ENCODE peak calls at places on chromosomes 2 and 18, in six cellular contexts. One of them, this sample, is unnamed.

GRCh38 chr2:16774091-16774490 is 108.5 kb upstream of the CYRIA start:
- DNase-seq in coronary artery: no peak
- DNase-seq in A549: no peak
- DNase-seq in fibroblast of pulmonary artery: peak
- DNase-seq in AG09309: no peak
- DNase-seq in kidney epithelial cell: no peak
- DNase-seq in this sample: peak

GRCh38 chr2:15869396-15869795 is 71.0 kb upstream of the MYCN start:
- DNase-seq in kidney epithelial cell: no peak
- DNase-seq in coronary artery: no peak
- DNase-seq in AG09309: no peak
- DNase-seq in fibroblast of pulmonary artery: no peak
- DNase-seq in A549: no peak
- DNase-seq in this sample: no peak

GRCh38 chr2:207408086-207408794 is 121.5 kb upstream of the CREB1 start:
- DNase-seq in kidney epithelial cell: no peak
- DNase-seq in fibroblast of pulmonary artery: peak
- DNase-seq in coronary artery: no peak
- DNase-seq in AG09309: no peak
- DNase-seq in A549: peak
- DNase-seq in this sample: no peak

GRCh38 chr2:2765839-2766495 is 434.9 kb upstream of the MYT1L start:
- DNase-seq in AG09309: no peak
- DNase-seq in fibroblast of pulmonary artery: no peak
- DNase-seq in A549: no peak
- DNase-seq in kidney epithelial cell: no peak
- DNase-seq in coronary artery: no peak
- DNase-seq in this sample: no peak

GRCh38 chr2:201126308-201127127 is 10.6 kb downstream of the CFLAR start:
- DNase-seq in A549: no peak
- DNase-seq in AG09309: no peak
- DNase-seq in kidney epithelial cell: no peak
- DNase-seq in coronary artery: no peak
- DNase-seq in fibroblast of pulmonary artery: peak
- DNase-seq in this sample: no peak

GRCh38 chr2:11133936-11134320 is 21.3 kb upstream of the SLC66A3 start:
- DNase-seq in kidney epithelial cell: no peak
- DNase-seq in A549: no peak
- DNase-seq in AG09309: no peak
- DNase-seq in coronary artery: no peak
- DNase-seq in fibroblast of pulmonary artery: no peak
- DNase-seq in this sample: no peak

GRCh38 chr18:55323051-55323994 is 264.7 kb downstream of the TCF4 start:
- DNase-seq in A549: no peak
- DNase-seq in kidney epithelial cell: no peak
- DNase-seq in fibroblast of pulmonary artery: peak
- DNase-seq in coronary artery: no peak
- DNase-seq in AG09309: no peak
- DNase-seq in this sample: no peak

GRCh38 chr2:178404380-178404767 is 46.6 kb downstream of the PRKRA start:
- DNase-seq in AG09309: peak
- DNase-seq in fibroblast of pulmonary artery: peak
- DNase-seq in kidney epithelial cell: peak
- DNase-seq in coronary artery: no peak
- DNase-seq in A549: no peak
- DNase-seq in this sample: no peak

GRCh38 chr2:32735370-32735769 is 107.5 kb downstream of the TTC27 start:
- DNase-seq in A549: no peak
- DNase-seq in fibroblast of pulmonary artery: no peak
- DNase-seq in kidney epithelial cell: no peak
- DNase-seq in AG09309: no peak
- DNase-seq in coronary artery: no peak
- DNase-seq in this sample: no peak

GRCh38 chr2:144703852-144704324 is 184.0 kb upstream of the ZEB2 start:
- DNase-seq in A549: peak
- DNase-seq in kidney epithelial cell: peak
- DNase-seq in AG09309: peak
- DNase-seq in fibroblast of pulmonary artery: peak
- DNase-seq in coronary artery: no peak
- DNase-seq in this sample: peak

GRCh38 chr2:76640905-76641304 is 881.3 kb downstream of the LRRTM4 start:
- DNase-seq in fibroblast of pulmonary artery: no peak
- DNase-seq in AG09309: no peak
- DNase-seq in kidney epithelial cell: no peak
- DNase-seq in A549: no peak
- DNase-seq in coronary artery: no peak
- DNase-seq in this sample: no peak

GRCh38 chr2:29749041-29749440 is 172.3 kb downstream of the ALK start:
- DNase-seq in kidney epithelial cell: peak
- DNase-seq in coronary artery: no peak
- DNase-seq in A549: no peak
- DNase-seq in AG09309: no peak
- DNase-seq in fibroblast of pulmonary artery: no peak
- DNase-seq in this sample: no peak

GRCh38 chr2:24970483-24971299 is 1.1 kb downstream of the DNAJC27 start:
- DNase-seq in fibroblast of pulmonary artery: peak
- DNase-seq in AG09309: no peak
- DNase-seq in kidney epithelial cell: no peak
- DNase-seq in A549: no peak
- DNase-seq in coronary artery: no peak
- DNase-seq in this sample: no peak

GRCh38 chr2:96552284-96553175 is 16.0 kb downstream of the ARID5A start:
- DNase-seq in fibroblast of pulmonary artery: no peak
- DNase-seq in coronary artery: peak
- DNase-seq in AG09309: no peak
- DNase-seq in kidney epithelial cell: no peak
- DNase-seq in A549: no peak
- DNase-seq in this sample: no peak

GRCh38 chr2:98757904-98758421 is 27.0 kb upstream of the MGAT4A start:
- DNase-seq in coronary artery: no peak
- DNase-seq in fibroblast of pulmonary artery: peak
- DNase-seq in A549: peak
- DNase-seq in AG09309: peak
- DNase-seq in kidney epithelial cell: peak
- DNase-seq in this sample: peak

GRCh38 chr18:79898952-79899608 is 52.4 kb downstream of the SLC66A2 start:
- DNase-seq in fibroblast of pulmonary artery: no peak
- DNase-seq in AG09309: no peak
- DNase-seq in A549: no peak
- DNase-seq in coronary artery: no peak
- DNase-seq in kidney epithelial cell: no peak
- DNase-seq in this sample: no peak

GRCh38 chr18:77130229-77131099 is 2.1 kb downstream of the MBP start:
- DNase-seq in fibroblast of pulmonary artery: no peak
- DNase-seq in AG09309: no peak
- DNase-seq in kidney epithelial cell: no peak
- DNase-seq in coronary artery: no peak
- DNase-seq in A549: no peak
- DNase-seq in this sample: no peak

GRCh38 chr2:160180172-160180571 is 19.9 kb downstream of the ITGB6 start:
- DNase-seq in fibroblast of pulmonary artery: no peak
- DNase-seq in kidney epithelial cell: no peak
- DNase-seq in A549: no peak
- DNase-seq in coronary artery: no peak
- DNase-seq in AG09309: no peak
- DNase-seq in this sample: no peak

GRCh38 chr2:49102146-49102545 is 52.2 kb downstream of the FSHR start:
- DNase-seq in A549: no peak
- DNase-seq in kidney epithelial cell: no peak
- DNase-seq in AG09309: no peak
- DNase-seq in coronary artery: no peak
- DNase-seq in fibroblast of pulmonary artery: no peak
- DNase-seq in this sample: no peak

GRCh38 chr18:11993264-11993916 is 12.1 kb downstream of the IMPA2 start:
- DNase-seq in kidney epithelial cell: no peak
- DNase-seq in AG09309: no peak
- DNase-seq in coronary artery: no peak
- DNase-seq in A549: no peak
- DNase-seq in fibroblast of pulmonary artery: no peak
- DNase-seq in this sample: no peak

GRCh38 chr2:119028327-119029174 is 86.6 kb downstream of the MARCO start:
- DNase-seq in coronary artery: no peak
- DNase-seq in AG09309: peak
- DNase-seq in kidney epithelial cell: no peak
- DNase-seq in fibroblast of pulmonary artery: peak
- DNase-seq in A549: peak
- DNase-seq in this sample: no peak

GRCh38 chr2:98118161-98118560 is 31.2 kb downstream of the VWA3B start:
- DNase-seq in AG09309: no peak
- DNase-seq in kidney epithelial cell: peak
- DNase-seq in fibroblast of pulmonary artery: peak
- DNase-seq in A549: no peak
- DNase-seq in coronary artery: no peak
- DNase-seq in this sample: peak

GRCh38 chr2:11427224-11427623 is 38.7 kb downstream of the E2F6 start:
- DNase-seq in fibroblast of pulmonary artery: no peak
- DNase-seq in coronary artery: no peak
- DNase-seq in A549: no peak
- DNase-seq in kidney epithelial cell: no peak
- DNase-seq in AG09309: no peak
- DNase-seq in this sample: no peak

GRCh38 chr2:26541401-26542193 is 63.7 kb upstream of the OTOF start:
- DNase-seq in AG09309: no peak
- DNase-seq in A549: no peak
- DNase-seq in coronary artery: no peak
- DNase-seq in kidney epithelial cell: no peak
- DNase-seq in fibroblast of pulmonary artery: no peak
- DNase-seq in this sample: no peak

GRCh38 chr2:123061534-123061933 is 963.6 kb upstream of the CNTNAP5 start:
- DNase-seq in fibroblast of pulmonary artery: no peak
- DNase-seq in A549: no peak
- DNase-seq in kidney epithelial cell: no peak
- DNase-seq in coronary artery: no peak
- DNase-seq in AG09309: no peak
- DNase-seq in this sample: no peak

GRCh38 chr2:36423619-36424120 is 68.1 kb downstream of the CRIM1 start:
- DNase-seq in A549: no peak
- DNase-seq in AG09309: no peak
- DNase-seq in kidney epithelial cell: no peak
- DNase-seq in fibroblast of pulmonary artery: no peak
- DNase-seq in coronary artery: no peak
- DNase-seq in this sample: no peak

DNA sequence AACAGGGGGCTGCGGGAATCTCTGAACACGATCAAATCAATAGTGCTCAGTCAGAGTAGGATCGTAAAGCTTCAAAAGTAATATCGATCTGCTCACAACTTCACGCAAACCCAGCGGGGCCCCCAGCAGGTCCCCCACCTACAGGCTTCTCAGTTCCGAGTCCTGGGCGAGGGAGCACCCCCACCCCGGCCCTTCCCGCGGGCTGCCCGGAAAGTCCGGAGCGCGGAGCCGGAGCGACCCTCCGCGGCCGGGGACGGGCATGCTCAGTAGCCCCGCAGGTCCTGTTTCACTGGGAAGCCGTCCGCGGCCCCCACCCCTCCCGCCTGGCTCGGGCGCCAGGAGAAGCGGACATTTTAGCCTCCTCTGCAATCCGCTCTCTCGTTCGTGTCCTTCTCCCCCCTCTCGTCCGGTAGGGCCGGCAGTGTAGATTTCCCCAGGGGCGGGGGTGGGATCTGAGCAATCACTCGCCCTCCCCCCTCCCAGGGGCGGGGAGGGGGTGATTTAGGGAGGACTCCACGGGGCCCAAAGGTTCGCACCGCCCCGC is 3.3 kb upstream of the SPRED2 start:
- DNase-seq in kidney epithelial cell: no peak
- DNase-seq in AG09309: no peak
- DNase-seq in A549: peak
- DNase-seq in fibroblast of pulmonary artery: peak
- DNase-seq in coronary artery: peak
- DNase-seq in this sample: peak
- TF ChIP-seq CTCF in kidney epithelial cell: no peak
- TF ChIP-seq CTCF in AG09309: no peak
- TF ChIP-seq CTCF in A549: no peak
- TF ChIP-seq CTCF in fibroblast of pulmonary artery: no peak
- TF ChIP-seq CTCF in coronary artery: no peak
- TF ChIP-seq CTCF in this sample: peak

GRCh38 chr18:22563098-22563707 is 145.5 kb upstream of the CTAGE1 start:
- DNase-seq in AG09309: peak
- DNase-seq in fibroblast of pulmonary artery: peak
- DNase-seq in kidney epithelial cell: peak
- DNase-seq in A549: peak
- DNase-seq in coronary artery: no peak
- DNase-seq in this sample: peak
- H3K4me3 ChIP-seq in AG09309: no peak
- H3K4me3 ChIP-seq in fibroblast of pulmonary artery: peak
- H3K4me3 ChIP-seq in kidney epithelial cell: no peak
- H3K4me3 ChIP-seq in A549: no peak
- H3K4me3 ChIP-seq in coronary artery: peak
- H3K4me3 ChIP-seq in this sample: no peak

DNA sequence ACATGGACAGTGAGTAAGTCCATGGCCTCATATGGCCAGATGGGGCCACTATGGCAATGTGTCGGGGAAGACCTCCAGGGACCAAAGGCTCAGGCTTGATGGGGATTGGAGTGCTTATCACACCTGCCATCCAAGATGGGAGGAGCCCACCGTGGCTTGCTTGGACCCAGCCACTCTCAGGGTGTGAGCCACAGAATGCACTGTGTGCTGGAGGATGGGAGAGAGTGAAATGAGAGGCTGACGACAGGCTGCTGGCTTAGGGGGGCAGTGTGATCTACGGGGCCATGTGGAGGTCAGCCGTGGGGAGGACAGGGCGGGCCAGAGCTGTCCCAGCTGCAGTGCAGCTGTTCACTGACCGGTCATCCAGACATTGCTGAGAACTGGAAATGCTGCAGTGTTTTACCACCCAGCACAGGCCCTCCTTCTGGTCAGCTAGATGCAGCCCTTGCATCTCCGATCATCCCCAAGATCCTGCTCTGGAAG is 339.7 kb downstream of the CYP26B1 start:
- DNase-seq in kidney epithelial cell: no peak
- DNase-seq in fibroblast of pulmonary artery: no peak
- DNase-seq in A549: no peak
- DNase-seq in coronary artery: peak
- DNase-seq in AG09309: no peak
- DNase-seq in this sample: no peak
- TF ChIP-seq CTCF in kidney epithelial cell: no peak
- TF ChIP-seq CTCF in fibroblast of pulmonary artery: no peak
- TF ChIP-seq CTCF in A549: no peak
- TF ChIP-seq CTCF in coronary artery: no peak
- TF ChIP-seq CTCF in AG09309: no peak
- TF ChIP-seq CTCF in this sample: no peak

DNA sequence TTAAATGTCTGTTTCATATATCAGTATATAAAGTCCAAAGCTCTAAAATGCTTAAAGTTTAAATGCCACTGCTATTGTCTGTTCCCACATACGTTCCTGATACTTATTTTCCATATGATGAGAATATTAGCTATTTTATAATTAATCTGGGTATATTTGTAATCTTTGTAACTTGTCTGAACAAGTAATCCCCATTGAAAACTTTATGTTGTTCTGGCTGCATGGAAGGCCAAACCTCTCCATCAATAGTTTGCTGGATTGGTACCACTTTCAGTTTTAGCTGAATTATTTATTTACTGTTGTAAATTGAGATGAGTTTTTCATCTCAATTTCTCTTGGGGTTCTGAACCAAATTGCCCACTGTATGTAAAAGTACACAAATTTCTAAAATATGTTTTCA is 1.5 kb downstream of the MBD5 start:
- DNase-seq in A549: no peak
- DNase-seq in coronary artery: no peak
- DNase-seq in kidney epithelial cell: no peak
- DNase-seq in fibroblast of pulmonary artery: no peak
- DNase-seq in AG09309: no peak
- DNase-seq in this sample: no peak
- H3K4me3 ChIP-seq in A549: peak
- H3K4me3 ChIP-seq in coronary artery: peak
- H3K4me3 ChIP-seq in kidney epithelial cell: peak
- H3K4me3 ChIP-seq in fibroblast of pulmonary artery: peak
- H3K4me3 ChIP-seq in AG09309: peak
- H3K4me3 ChIP-seq in this sample: peak

This sample was measured in astrocyte of the cerebellum.